ENCODE peak calls at places on chromosomes 4 and X, in seven cellular contexts. U is body of pancreas, I is right lobe of liver, V is lung, Q is Peyer's patch, Y is endodermal cell, N is OCI-LY7. T is an unnamed sample.

GRCh38 chrX:37867509-37868153 is 20.3 kb upstream of the DYNLT3 start:
- DNase-seq in U (no peak), I (no peak), V (no peak), Q (no peak), Y (no peak), N (no peak), T (no peak)

GRCh38 chrX:107683124-107683895 is 55.0 kb downstream of the PRPS1 start:
- DNase-seq in U (peak; percentile 28), I (no peak), V (peak; percentile 46), Q (no peak), Y (peak; percentile 38), N (no peak), T (no peak)

GRCh38 chrX:103831803-103832544 is at the start of gene RAB9B:
- DNase-seq in U (peak; percentile 20), I (peak; percentile 65), V (peak; percentile 45), Q (peak; percentile 54), Y (peak; percentile 93), N (no peak), T (peak; percentile 10)

GRCh38 chr4:71415491-71415890 is 76.7 kb downstream of the SLC4A4 start:
- DNase-seq in U (no peak), I (no peak), V (no peak), Q (no peak), Y (no peak), N (no peak), T (no peak)

GRCh38 chr4:104490770-104491395 is 3.8 kb downstream of the CXXC4 start:
- DNase-seq in U (peak; percentile 83), I (peak; percentile 76), V (peak; percentile 77), Q (peak; percentile 22), Y (peak; percentile 86), N (peak; percentile 3), T (peak; percentile 77)

GRCh38 chrX:26783512-26784225 is 567.7 kb downstream of the MAGEB5 start:
- DNase-seq in U (peak; percentile 12), I (no peak), V (no peak), Q (no peak), Y (peak; percentile 62), N (peak; percentile 62), T (no peak)

GRCh38 chr4:153792007-153792892 is 3.4 kb upstream of the SFRP2 start:
- DNase-seq in U (peak; percentile 64), I (no peak), V (peak; percentile 50), Q (no peak), Y (peak; percentile 98), N (no peak), T (peak; percentile 58)

GRCh38 chr4:14404730-14405129 is 597.6 kb upstream of the CPEB2 start:
- DNase-seq in U (no peak), I (no peak), V (no peak), Q (no peak), Y (no peak), N (no peak), T (no peak)

GRCh38 chr4:6374575-6374974 is 97.8 kb downstream of the PPP2R2C start:
- DNase-seq in U (no peak), I (peak; percentile 29), V (no peak), Q (no peak), Y (no peak), N (no peak), T (no peak)

GRCh38 chr4:8540072-8540471 is 40.1 kb upstream of the GPR78 start:
- DNase-seq in U (no peak), I (peak; percentile 22), V (no peak), Q (no peak), Y (no peak), N (no peak), T (no peak)

GRCh38 chrX:7158468-7158990 is 10.6 kb upstream of the PUDP start:
- DNase-seq in U (no peak), I (no peak), V (no peak), Q (no peak), Y (peak; percentile 53), N (no peak), T (no peak)

GRCh38 chr4:108702960-108703359 is 52.6 kb downstream of the OSTC start:
- DNase-seq in U (no peak), I (no peak), V (no peak), Q (no peak), Y (no peak), N (no peak), T (no peak)

GRCh38 chrX:134836497-134836968 is 154.3 kb upstream of the SMIM10 start:
- DNase-seq in U (no peak), I (no peak), V (no peak), Q (no peak), Y (no peak), N (no peak), T (no peak)

GRCh38 chr4:86050516-86050915 is 309.3 kb downstream of the MAPK10 start:
- DNase-seq in U (no peak), I (no peak), V (no peak), Q (no peak), Y (no peak), N (no peak), T (no peak)

GRCh38 chr4:8085491-8086479 is 72.8 kb downstream of the ABLIM2 start:
- DNase-seq in U (no peak), I (peak; percentile 24), V (no peak), Q (no peak), Y (peak; percentile 82), N (no peak), T (no peak)

GRCh38 chr4:139849219-139849618 is 183.6 kb downstream of the MGST2 start:
- DNase-seq in U (no peak), I (no peak), V (no peak), Q (no peak), Y (no peak), N (no peak), T (no peak)

GRCh38 chrX:6149231-6149870 is 79.3 kb downstream of the NLGN4X start:
- DNase-seq in U (no peak), I (no peak), V (no peak), Q (no peak), Y (no peak), N (no peak), T (no peak)

GRCh38 chrX:13126785-13127184 is 82.4 kb upstream of the FAM9C start:
- DNase-seq in U (no peak), I (no peak), V (no peak), Q (no peak), Y (no peak), N (no peak), T (no peak)

GRCh38 chr4:99383833-99384392 is 31.4 kb upstream of the ADH1C start:
- DNase-seq in U (peak; percentile 51), I (peak; percentile 73), V (no peak), Q (no peak), Y (no peak), N (no peak), T (peak; percentile 27)

GRCh38 chrX:119784747-119785446 is 6.5 kb downstream of the RPL39 start:
- DNase-seq in U (peak; percentile 12), I (no peak), V (no peak), Q (peak; percentile 48), Y (peak; percentile 74), N (peak; percentile 27), T (no peak)

GRCh38 chrX:11886745-11887144 is 128.7 kb downstream of the MSL3 start:
- DNase-seq in U (no peak), I (no peak), V (no peak), Q (no peak), Y (no peak), N (no peak), T (no peak)

GRCh38 chr4:168614316-168615057 is 117.6 kb downstream of the PALLD start:
- DNase-seq in U (no peak), I (no peak), V (no peak), Q (no peak), Y (no peak), N (no peak), T (no peak)

GRCh38 chr4:177117256-177117655 is 192.4 kb upstream of the NEIL3 start:
- DNase-seq in U (no peak), I (no peak), V (no peak), Q (no peak), Y (no peak), N (no peak), T (no peak)

GRCh38 chr4:33837043-33837442 is 2407.3 kb downstream of the ARAP2 start:
- DNase-seq in U (no peak), I (no peak), V (no peak), Q (no peak), Y (no peak), N (no peak), T (no peak)

GRCh38 chr4:7758444-7758815 is 181.2 kb downstream of the AFAP1 start:
- DNase-seq in U (no peak), I (no peak), V (no peak), Q (no peak), Y (no peak), N (no peak), T (no peak)

GRCh38 chr4:87961993-87962791 is 13.3 kb upstream of the SPP1 start:
- DNase-seq in U (no peak), I (no peak), V (no peak), Q (no peak), Y (no peak), N (no peak), T (no peak)

GRCh38 chrX:1468250-1468772 is 15.6 kb upstream of the ASMTL start:
- DNase-seq in U (no peak), I (no peak), V (peak; percentile 27), Q (peak; percentile 79), Y (peak; percentile 40), N (peak; percentile 96), T (no peak)

GRCh38 chr4:151238477-151238876 is 38.5 kb upstream of the PRSS48 start:
- DNase-seq in U (no peak), I (no peak), V (no peak), Q (no peak), Y (no peak), N (no peak), T (no peak)
- TF ChIP-seq CTCF in U (no peak), I (no peak), V (no peak), Q (peak; percentile 29), Y (no peak), N (no peak), T (no peak)

GRCh38 chr4:121072836-121073362 is 564 bp upstream of the NDNF start:
- DNase-seq in U (no peak), I (no peak), V (peak; percentile 37), Q (no peak), Y (peak; percentile 76), N (no peak), T (peak; percentile 40)
- H3K4me3 ChIP-seq in U (no peak overlapping the region), I (no peak overlapping the region), V (peak overlapping the region; percentile 48), Q (peak overlapping the region; percentile 55), Y (peak overlapping the region; percentile 84), N (no peak overlapping the region), T (no peak overlapping the region)

DNA sequence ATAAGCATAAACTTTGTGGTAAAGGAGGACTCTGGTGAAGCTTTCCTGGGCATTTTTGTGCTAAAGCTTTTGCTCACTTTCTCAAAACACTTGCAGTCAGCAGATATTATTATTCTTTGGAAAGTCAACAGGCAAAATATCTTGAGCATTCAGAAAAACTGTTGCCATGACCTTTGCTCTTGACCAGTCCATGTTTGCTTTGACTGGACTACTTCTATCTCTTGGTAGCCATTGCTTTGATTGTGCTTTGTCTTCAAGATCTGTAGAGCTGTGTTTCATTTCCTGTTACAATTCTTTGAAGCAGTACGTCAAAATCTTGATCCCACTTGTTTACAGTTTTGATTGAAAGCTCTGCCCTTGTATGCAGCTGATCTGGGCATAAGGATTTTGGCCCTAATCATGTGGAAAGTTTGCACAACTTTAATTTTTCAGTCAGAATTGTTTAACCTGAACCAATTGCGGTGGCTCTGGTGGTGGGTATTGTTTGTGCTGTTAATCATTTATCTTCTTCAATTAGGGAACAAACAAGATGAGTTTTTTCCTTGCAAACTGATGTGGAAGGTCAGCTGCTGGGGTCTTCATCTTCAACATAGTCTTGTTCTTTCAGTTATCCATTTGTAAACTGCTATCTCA is 121.5 kb upstream of the NUDT6 start:
- DNase-seq in U (no peak), I (no peak), V (no peak), Q (no peak), Y (no peak), N (no peak), T (no peak)
- H3K9me3 ChIP-seq in U (no peaks in the 10 kb centered on the region), I (no peaks in the 10 kb centered on the region), V (no peaks in the 10 kb centered on the region), Q (peaks cover 9% of the 10 kb centered on the region), Y (peaks cover 51% of the 10 kb centered on the region), N (peaks cover 25% of the 10 kb centered on the region), T (peaks cover 22% of the 10 kb centered on the region)

GRCh38 chr4:155529197-155529596 is 137.5 kb upstream of the GUCY1A1 start:
- DNase-seq in U (no peak), I (no peak), V (no peak), Q (no peak), Y (peak; percentile 64), N (no peak), T (no peak)
- TF ChIP-seq CTCF in U (no peak), I (peak; percentile 29), V (peak; percentile 11), Q (no peak), Y (peak; percentile 77), N (peak; percentile 45), T (no peak)